ENCODE peak calls at places on chromosomes 4 and X, in ten cellular contexts. P, B, G, Y, H, N, C, R, E and U are unnamed samples. For H3K27me3, the result is how much of the 10 kb centered on the place peaks cover.

GRCh38 chrX:38151426-38151825 is 69.2 kb downstream of the SRPX start:
- DNase-seq in G (no peak), P (no peak), N (no peak), Y (no peak), R (no peak), B (no peak), H (no peak), E (no peak), C (no peak), U (no peak)

GRCh38 chrX:43003939-43004338 is 226.0 kb upstream of the PPP1R2C start:
- DNase-seq in E (no peak), C (no peak), Y (no peak), R (no peak), N (no peak), P (no peak), B (no peak), G (no peak), H (no peak), U (no peak)

GRCh38 chrX:153981771-153982533 is 9.4 kb downstream of the TMEM187 start:
- DNase-seq in G (peak), P (no peak), N (peak), R (no peak), E (no peak), H (peak), Y (no peak), B (no peak), C (no peak), U (peak)

GRCh38 chr4:31788676-31789075 is 1068.5 kb downstream of the PCDH7 start:
- DNase-seq in C (no peak), P (no peak), Y (no peak), B (no peak), N (no peak), E (no peak), R (no peak), H (no peak), G (no peak), U (no peak)

GRCh38 chrX:153687121-153688039 is at the start of gene SLC6A8:
- DNase-seq in G (no peak), B (peak), P (no peak), Y (peak), R (no peak), N (peak), H (peak), E (peak), C (peak), U (peak)

GRCh38 chr4:111689731-111690130 is 455.5 kb upstream of the FAM241A start:
- DNase-seq in H (no peak), C (no peak), R (peak), G (no peak), Y (no peak), P (no peak), N (no peak), E (no peak), B (no peak), U (no peak)

GRCh38 chr4:151324449-151325319 is 721 bp downstream of the SH3D19 start:
- DNase-seq in G (no peak), C (peak), R (peak), H (peak), B (peak), Y (peak), P (no peak), N (no peak), E (peak), U (peak)

GRCh38 chr4:5524451-5524850 is 183.9 kb downstream of the EVC2 start:
- DNase-seq in E (no peak), H (no peak), Y (no peak), C (no peak), G (no peak), R (no peak), N (no peak), P (no peak), B (no peak), U (no peak)

GRCh38 chrX:117120700-117121099 is 657.9 kb upstream of the CT83 start:
- DNase-seq in N (no peak), Y (no peak), E (no peak), B (no peak), H (no peak), G (no peak), C (no peak), R (no peak), P (no peak), U (no peak)

GRCh38 chrX:55098691-55099090 is 9.9 kb downstream of the PAGE2 start:
- DNase-seq in P (no peak), E (no peak), B (no peak), C (no peak), G (no peak), H (no peak), R (no peak), Y (no peak), N (no peak), U (no peak)

GRCh38 chr4:100189820-100190642 is at the start of gene DDIT4L:
- DNase-seq in H (peak), B (peak), P (no peak), N (no peak), G (peak), E (peak), Y (peak), R (peak), C (peak), U (peak)

GRCh38 chr4:1056671-1057402 is 45.4 kb downstream of the FGFRL1 start:
- DNase-seq in B (no peak), C (peak), Y (peak), P (no peak), G (peak), E (no peak), R (no peak), N (no peak), H (no peak), U (no peak)

GRCh38 chr4:20591571-20592455 is 108.4 kb upstream of the PACRGL start:
- DNase-seq in C (no peak), N (no peak), G (no peak), H (no peak), E (no peak), B (no peak), R (no peak), P (no peak), Y (no peak), U (no peak)

GRCh38 chr4:57156242-57156990 is 46.2 kb upstream of the IGFBP7 start:
- DNase-seq in Y (no peak), B (no peak), R (peak), N (no peak), G (no peak), H (no peak), C (no peak), P (no peak), E (no peak), U (no peak)

GRCh38 chr4:122703868-122704267 is 28.6 kb upstream of the BBS12 start:
- DNase-seq in G (no peak), C (no peak), P (no peak), R (peak), H (no peak), B (no peak), E (no peak), N (no peak), Y (no peak), U (no peak)

GRCh38 chrX:149161438-149162088 is 343.5 kb downstream of the IDS start:
- DNase-seq in Y (no peak), H (no peak), P (no peak), R (no peak), G (no peak), C (no peak), B (no peak), E (no peak), N (no peak), U (no peak)

GRCh38 chr4:175411251-175411650 is 400.8 kb downstream of the GPM6A start:
- DNase-seq in G (no peak), C (no peak), E (no peak), B (no peak), P (no peak), R (no peak), Y (no peak), H (no peak), N (no peak), U (no peak)

GRCh38 chr4:80529021-80529420 is 193.5 kb downstream of the CFAP299 start:
- DNase-seq in H (no peak), E (no peak), P (no peak), N (no peak), B (no peak), R (peak), G (no peak), C (no peak), Y (no peak), U (no peak)

GRCh38 chr4:153988446-153988845 is 199.6 kb upstream of the SFRP2 start:
- DNase-seq in Y (no peak), E (no peak), C (no peak), P (no peak), B (no peak), N (no peak), R (no peak), H (no peak), G (no peak), U (no peak)

GRCh38 chrX:53093177-53093655 is 726 bp upstream of the KANTR start:
- DNase-seq in N (peak), B (peak), Y (peak), C (peak), H (peak), P (peak), G (peak), R (peak), E (peak), U (peak)

GRCh38 chrX:149040873-149041535 is 464.1 kb downstream of the IDS start:
- DNase-seq in H (no peak), P (no peak), E (no peak), R (peak), C (no peak), N (no peak), B (no peak), G (no peak), Y (no peak), U (no peak)

GRCh38 chr4:156977435-156978160 is 6.0 kb upstream of the PDGFC start:
- DNase-seq in E (no peak), Y (no peak), N (no peak), H (no peak), C (no peak), P (no peak), R (no peak), G (no peak), B (no peak), U (no peak)

GRCh38 chr4:157221895-157222763 is 1.6 kb downstream of the GRIA2 start:
- DNase-seq in P (no peak), G (peak), E (no peak), Y (peak), C (peak), H (no peak), R (no peak), B (no peak), N (no peak), U (no peak)

GRCh38 chrX:130330706-130331105 is 9.0 kb upstream of the SLC25A14 start:
- DNase-seq in N (peak), H (peak), E (peak), P (peak), B (peak), R (peak), C (peak), Y (no peak), G (peak), U (peak)

GRCh38 chr4:176376032-176376614 is 56.4 kb downstream of the SPCS3 start:
- DNase-seq in N (no peak), P (no peak), G (no peak), Y (no peak), E (no peak), H (no peak), C (no peak), B (no peak), R (peak), U (no peak)

GRCh38 chr4:9926591-9926990 is 94.7 kb downstream of the SLC2A9 start:
- DNase-seq in B (no peak), E (no peak), N (no peak), G (no peak), R (no peak), H (no peak), C (no peak), P (no peak), Y (no peak), U (no peak)

GRCh38 chrX:70755850-70756249 is 152.7 kb downstream of the TEX11 start:
- DNase-seq in P (peak), B (no peak), E (no peak), C (peak), N (peak), G (peak), R (no peak), Y (no peak), H (no peak), U (no peak)

GRCh38 chr4:103207673-103208072 is 9.5 kb upstream of the CENPE start:
- DNase-seq in P (no peak), H (no peak), C (peak), N (no peak), G (no peak), R (peak), Y (no peak), E (no peak), B (no peak), U (no peak)

GRCh38 chrX:144732588-144732987 is 514.7 kb upstream of the SPANXN1 start:
- DNase-seq in H (no peak), N (no peak), Y (no peak), C (no peak), E (no peak), G (no peak), R (no peak), P (no peak), B (no peak), U (no peak)

GRCh38 chr4:8690216-8690786 is 97.7 kb downstream of the CPZ start:
- DNase-seq in B (no peak), R (no peak), P (no peak), C (no peak), E (no peak), G (peak), N (no peak), Y (peak), H (no peak), U (no peak)

GRCh38 chr4:141636077-141636770 is at the start of gene IL15:
- DNase-seq in H (peak), G (peak), P (peak), R (peak), C (peak), Y (peak), N (peak), B (peak), E (peak), U (peak)

GRCh38 chrX:23383411-23383810 is 48.8 kb downstream of the PTCHD1 start:
- DNase-seq in E (no peak), R (peak), N (no peak), C (no peak), Y (no peak), B (no peak), H (no peak), G (no peak), P (no peak), U (no peak)

GRCh38 chr4:8775121-8775520 is 96.5 kb downstream of the HMX1 start:
- DNase-seq in B (no peak), N (no peak), G (peak), P (no peak), E (no peak), H (no peak), Y (no peak), R (no peak), C (no peak), U (no peak)

GRCh38 chr4:95510145-95510544 is 38.6 kb downstream of the UNC5C start:
- DNase-seq in C (no peak), G (no peak), Y (no peak), E (no peak), P (no peak), B (no peak), N (no peak), H (no peak), R (peak), U (no peak)

GRCh38 chr4:113292371-113293042 is 243.1 kb downstream of the ANK2 start:
- DNase-seq in Y (peak), N (no peak), E (no peak), G (no peak), R (no peak), B (no peak), H (peak), P (no peak), C (peak), U (peak)

GRCh38 chrX:74232859-74233258 is 71.1 kb upstream of the ZCCHC13 start:
- DNase-seq in P (no peak), B (no peak), E (no peak), H (no peak), N (no peak), Y (no peak), C (no peak), G (no peak), R (peak), U (no peak)

GRCh38 chr4:2923141-2923551 is 40.1 kb downstream of the NOP14 start:
- DNase-seq in H (no peak), R (peak), E (no peak), N (no peak), B (no peak), P (no peak), Y (peak), G (no peak), C (no peak), U (no peak)

GRCh38 chr4:186693159-186693815 is 30.4 kb downstream of the FAT1 start:
- DNase-seq in N (no peak), C (no peak), P (no peak), G (no peak), R (peak), Y (peak), B (no peak), H (peak), E (peak), U (peak)
- H3K27me3 ChIP-seq in N (under half), C (under half), P (under half), G (under half), R (under half), Y (under half), B (under half), H (under half), E (under half), U (under half)

DNA sequence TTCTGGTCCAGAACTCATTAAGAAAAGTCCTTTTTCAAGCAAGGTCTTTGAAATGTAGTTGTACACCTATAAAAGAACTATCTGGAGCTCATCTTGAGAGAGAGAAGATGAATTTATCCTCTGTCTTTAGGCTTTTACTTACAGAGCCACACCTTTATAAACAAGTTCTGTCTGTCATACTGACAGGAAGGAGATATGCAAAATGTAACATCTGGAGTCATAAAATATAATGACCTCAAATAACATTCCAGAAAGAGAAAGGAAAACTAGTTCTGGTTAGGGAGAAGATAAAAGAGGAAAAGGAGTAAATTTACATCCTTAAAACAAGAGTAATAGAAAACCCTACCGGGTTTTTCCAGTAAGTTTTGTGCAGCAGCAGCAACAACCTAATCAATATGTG is 1.3 kb downstream of the INPP4B start:
- DNase-seq in N (no peak), P (no peak), R (no peak), Y (no peak), C (no peak), H (no peak), B (no peak), E (no peak), G (no peak), U (no peak)
- H3K27me3 ChIP-seq in N (under half), P (under half), R (under half), Y (under half), C (under half), H (under half), B (under half), E (under half), G (under half), U (under half)

DNA sequence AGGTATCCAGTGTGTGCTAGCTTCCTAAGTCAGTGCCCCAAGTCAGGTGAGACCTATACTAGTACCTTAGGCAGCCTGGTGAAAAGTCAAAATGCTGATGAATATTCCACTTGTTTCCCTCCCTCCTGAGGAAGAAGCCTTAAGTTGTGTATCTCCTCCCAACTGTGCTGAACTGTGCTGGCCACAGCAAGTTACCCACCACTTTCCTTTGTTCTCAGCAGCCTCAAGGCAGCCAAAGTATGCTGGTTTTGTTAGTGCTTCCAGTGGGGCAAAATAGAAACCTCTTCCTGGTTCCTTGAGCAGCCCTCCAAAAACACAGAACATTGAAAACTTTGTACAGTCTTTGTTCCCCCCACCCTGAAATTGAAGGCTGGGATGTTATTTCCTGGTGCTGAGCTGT is 13.9 kb downstream of the ATG4A start:
- DNase-seq in N (no peak), C (no peak), R (no peak), P (no peak), G (no peak), E (no peak), H (no peak), B (no peak), Y (no peak), U (no peak)
- H3K27me3 ChIP-seq in N (under half), C (under half), R (under half), P (under half), G (under half), E (under half), H (under half), B (under half), Y (under half), U (under half)

GRCh38 chrX:68892134-68892533 is 63.3 kb downstream of the EFNB1 start:
- DNase-seq in P (no peak), H (no peak), E (no peak), R (no peak), C (no peak), N (no peak), Y (no peak), B (no peak), G (no peak), U (no peak)

GRCh38 chrX:68892651-68893050 is 63.8 kb downstream of the EFNB1 start:
- DNase-seq in G (no peak), E (no peak), H (no peak), P (no peak), C (no peak), Y (no peak), R (no peak), B (no peak), N (no peak), U (no peak)

GRCh38 chrX:68894142-68894512 is 65.3 kb downstream of the EFNB1 start:
- DNase-seq in R (no peak), E (no peak), B (no peak), Y (peak), N (no peak), C (no peak), H (peak), P (no peak), G (no peak), U (no peak)

GRCh38 chrX:68883800-68884199 is 55.0 kb downstream of the EFNB1 start:
- DNase-seq in P (no peak), H (no peak), C (no peak), N (no peak), B (no peak), R (no peak), Y (no peak), E (no peak), G (no peak), U (no peak)

DNA sequence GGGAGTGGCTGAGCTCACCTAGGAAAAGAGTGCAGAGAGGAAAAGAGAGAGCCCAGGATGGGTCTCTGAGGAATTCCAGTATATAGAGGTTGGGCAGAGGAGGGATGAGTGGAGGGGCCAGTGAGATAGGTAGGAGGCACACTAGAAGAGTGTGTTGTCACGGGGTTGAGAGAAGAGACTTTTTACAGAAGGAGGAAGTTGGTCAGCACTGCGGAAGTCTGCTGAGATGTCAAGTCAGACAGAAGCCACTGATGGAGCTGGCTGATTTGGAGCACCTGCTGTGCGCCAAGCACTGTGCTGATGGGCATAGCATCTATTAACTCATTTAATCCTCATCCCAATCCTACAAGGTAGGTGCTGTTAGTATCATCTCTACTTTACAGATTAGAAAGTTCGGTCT is 60.4 kb downstream of the EFNB1 start:
- DNase-seq in R (no peak), C (no peak), H (no peak), B (no peak), G (no peak), P (no peak), Y (no peak), E (no peak), N (no peak), U (no peak)
- H3K27me3 ChIP-seq in R (under half), C (under half), H (under half), B (under half), G (under half), P (under half), Y (under half), E (under half), N (under half), U (under half)

DNA sequence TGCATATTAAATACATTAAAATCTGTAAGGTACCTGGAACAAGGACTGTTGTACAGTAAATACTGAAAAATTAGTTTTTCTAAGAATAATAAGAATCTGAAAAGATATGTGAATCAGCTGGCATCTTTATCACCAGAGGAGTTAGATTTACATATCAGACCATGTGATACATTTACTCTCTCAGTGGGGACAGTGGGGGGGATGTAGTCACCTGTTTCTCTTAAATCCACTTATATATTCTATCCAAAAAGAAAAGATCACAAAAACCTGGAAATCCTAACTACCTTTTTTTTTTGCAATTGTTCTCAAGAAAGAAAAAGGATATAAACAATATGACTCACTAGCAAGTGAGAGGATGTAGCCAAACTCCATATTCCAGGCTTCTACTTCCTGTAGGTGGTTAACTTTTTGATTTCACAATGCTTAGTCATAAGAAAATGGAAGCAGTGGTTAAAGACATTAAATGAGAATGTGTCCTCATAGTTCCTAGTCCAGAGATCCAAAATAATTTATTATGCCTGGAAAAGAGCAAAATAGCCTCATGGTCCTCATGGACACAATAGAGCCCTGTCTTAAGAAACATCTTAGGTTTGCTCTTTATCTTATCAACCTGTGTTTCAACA is 22.5 kb upstream of the MYOZ2 start:
- DNase-seq in E (no peak), R (peak), N (no peak), Y (no peak), H (no peak), C (no peak), P (no peak), G (no peak), B (no peak), U (no peak)
- H3K27me3 ChIP-seq in E (under half), R (under half), N (under half), Y (under half), H (under half), C (under half), P (under half), G (under half), B (under half), U (under half)